ENCODE peak calls at places on chromosome 9, in eight cellular contexts. A is suprapubic skin, J is body of pancreas, N is IMR-90, V is heart left ventricle, H is HepG2, O is spleen, W is ovary. T is an unnamed sample.

GRCh38 chr9:85541876-85542275 is 199.9 kb downstream of the AGTPBP1 start:
- DNase-seq in N (no peak), W (no peak), O (no peak), J (no peak), V (no peak), H (no peak), A (no peak), T (no peak)

GRCh38 chr9:134040831-134041648 is 15.8 kb downstream of the BRD3OS start:
- DNase-seq in J (no peak), A (no peak), W (no peak), V (peak; percentile 23), H (no peak), N (no peak), O (no peak), T (peak; percentile 25)

GRCh38 chr9:90983394-90983793 is 181.8 kb downstream of the SYK start:
- DNase-seq in V (no peak), W (no peak), H (no peak), J (no peak), O (no peak), N (no peak), A (no peak), T (no peak)

GRCh38 chr9:4936823-4937222 is 48.2 kb upstream of the JAK2 start:
- DNase-seq in O (no peak), H (no peak), V (no peak), N (no peak), A (no peak), J (no peak), W (no peak), T (no peak)

GRCh38 chr9:113973963-113974413 is 97.9 kb downstream of the ZNF618 start:
- DNase-seq in O (peak; percentile 50), N (peak; percentile 25), J (no peak), A (no peak), H (no peak), V (no peak), W (no peak), T (no peak)

GRCh38 chr9:109880276-109881169 is 100.5 kb downstream of the PALM2AKAP2 start:
- DNase-seq in A (no peak), J (no peak), W (no peak), H (peak; percentile 7), O (no peak), V (no peak), N (peak; percentile 41), T (no peak)

GRCh38 chr9:105841562-105841961 is 147.2 kb downstream of the TMEM38B start:
- DNase-seq in N (no peak), A (no peak), H (no peak), V (no peak), W (no peak), O (no peak), J (no peak), T (no peak)

GRCh38 chr9:12748016-12748415 is 26.8 kb upstream of the LURAP1L start:
- DNase-seq in A (no peak), J (no peak), N (peak; percentile 84), W (no peak), V (no peak), H (no peak), O (no peak), T (no peak)

GRCh38 chr9:101536351-101536750 is 2.7 kb downstream of the RNF20 start:
- DNase-seq in V (no peak), N (peak; percentile 48), J (no peak), W (no peak), A (no peak), H (no peak), O (no peak), T (no peak)

GRCh38 chr9:99851028-99851822 is 29.5 kb downstream of the NR4A3 start:
- DNase-seq in J (no peak), H (no peak), V (no peak), A (no peak), O (no peak), N (no peak), W (no peak), T (no peak)

GRCh38 chr9:134325096-134325812 is 1.0 kb upstream of the RXRA start:
- DNase-seq in N (peak; percentile 49), W (peak; percentile 62), J (peak; percentile 62), A (peak; percentile 87), O (peak; percentile 89), H (no peak), V (peak; percentile 57), T (peak; percentile 90)

GRCh38 chr9:87910821-87911220 is 6.9 kb upstream of the SPATA31C1 start:
- DNase-seq in N (no peak), O (no peak), V (no peak), H (no peak), W (no peak), A (no peak), J (no peak), T (no peak)

GRCh38 chr9:17986595-17986994 is 407.7 kb downstream of the SH3GL2 start:
- DNase-seq in A (no peak), N (no peak), J (no peak), H (no peak), W (no peak), O (no peak), V (no peak), T (no peak)

GRCh38 chr9:122133984-122134535 is 25.5 kb downstream of the NDUFA8 start:
- DNase-seq in N (no peak), J (no peak), A (no peak), O (no peak), V (no peak), H (no peak), W (no peak), T (no peak)

GRCh38 chr9:137445275-137445807 is 4.2 kb upstream of the ENTPD8 start:
- DNase-seq in J (peak; percentile 85), N (peak; percentile 76), W (peak; percentile 66), H (peak; percentile 57), A (peak; percentile 92), O (peak; percentile 91), V (peak; percentile 74), T (peak; percentile 69)

GRCh38 chr9:37678789-37679273 is 28.1 kb downstream of the FRMPD1 start:
- DNase-seq in O (no peak), J (no peak), H (peak; percentile 6), N (no peak), V (peak; percentile 31), W (no peak), A (no peak), T (no peak)
- H3K27me3 ChIP-seq in O (no peaks in the 10 kb centered on the region), J (no peaks in the 10 kb centered on the region), H (peaks cover 57% of the 10 kb centered on the region), N (peaks cover 50% of the 10 kb centered on the region), V (no peaks in the 10 kb centered on the region), W (no peaks in the 10 kb centered on the region), A (peaks cover 9% of the 10 kb centered on the region), T (no peaks in the 10 kb centered on the region)

DNA sequence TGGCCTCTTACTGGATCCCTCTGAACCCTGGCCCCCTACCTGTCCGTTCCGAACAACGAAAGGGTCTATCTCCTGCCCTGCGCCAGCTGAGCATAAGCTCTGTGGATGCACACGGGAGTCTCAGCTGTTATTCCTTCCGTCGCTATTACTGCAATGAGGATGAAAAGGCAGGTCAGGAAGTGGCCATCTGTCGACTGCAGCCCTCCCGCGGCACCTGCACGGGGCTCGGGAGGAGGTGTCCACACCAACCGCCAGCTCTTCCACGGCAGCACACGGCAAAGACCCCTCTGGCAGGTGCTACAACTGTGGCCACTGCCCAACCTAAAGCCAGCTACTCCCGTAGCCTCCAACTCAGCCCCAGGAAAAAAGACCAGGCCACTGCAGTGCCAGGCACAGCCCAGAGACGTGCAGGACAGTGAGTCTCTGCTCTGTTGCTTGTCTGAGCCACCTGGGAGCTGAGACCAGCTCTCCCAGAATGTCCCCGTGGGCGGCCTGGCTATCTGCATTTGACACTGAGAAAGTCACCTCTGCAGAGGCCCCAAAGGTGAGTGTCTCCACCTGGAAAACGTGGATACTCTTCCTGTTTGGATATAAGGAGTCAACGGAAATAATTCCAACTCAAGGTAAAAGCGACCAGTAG is 19.1 kb downstream of the CAMSAP1 start:
- DNase-seq in O (peak; percentile 47), W (no peak), N (no peak), A (no peak), V (no peak), J (no peak), H (no peak), T (no peak)
- H3K4me1 ChIP-seq in O (peaks cover 22% of the 10 kb centered on the region), W (peaks cover 31% of the 10 kb centered on the region), N (peaks cover 33% of the 10 kb centered on the region), A (peaks cover 69% of the 10 kb centered on the region), V (peaks cover 15% of the 10 kb centered on the region), J (peaks cover 42% of the 10 kb centered on the region), H (peaks cover 16% of the 10 kb centered on the region), T (no peaks in the 10 kb centered on the region)

DNA sequence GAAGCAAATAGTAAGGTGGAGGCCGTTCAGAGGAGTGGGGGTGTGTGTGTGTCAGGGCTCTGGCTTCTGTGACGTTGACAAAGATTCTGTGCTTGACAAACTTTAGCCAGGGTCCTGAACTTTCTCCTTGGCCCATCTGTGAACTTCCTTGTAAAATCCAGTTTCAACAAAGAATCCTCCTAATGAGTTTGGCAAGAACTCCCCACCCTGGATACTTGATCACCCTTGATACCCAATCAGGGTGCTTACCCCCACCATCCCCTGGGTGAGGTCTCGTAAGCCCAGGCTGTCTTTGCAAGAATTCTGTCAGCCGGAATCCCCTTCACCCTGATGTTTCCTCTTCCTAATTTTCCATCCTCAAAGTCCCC is 3.0 kb upstream of the CARD19 start:
- DNase-seq in A (peak; percentile 52), W (peak; percentile 18), N (no peak), J (peak; percentile 8), V (no peak), O (peak; percentile 28), H (no peak), T (peak; percentile 6)
- TF ChIP-seq POLR2A in A (no peak), W (no peak), N (no peak), J (no peak), V (no peak), O (no peak), H (no peak), T (no peak)

GRCh38 chr9:127089639-127090081 is 32.8 kb downstream of the ANGPTL2 start:
- DNase-seq in O (no peak), W (no peak), N (no peak), H (no peak), A (peak; percentile 60), J (no peak), V (no peak), T (no peak)

GRCh38 chr9:127091526-127091925 is 30.9 kb downstream of the ANGPTL2 start:
- DNase-seq in O (no peak), A (no peak), J (no peak), V (no peak), N (no peak), W (no peak), H (no peak), T (no peak)

GRCh38 chr9:127088724-127089615 is 33.5 kb downstream of the ANGPTL2 start:
- DNase-seq in A (peak; percentile 46), W (no peak), V (no peak), O (no peak), N (no peak), H (no peak), J (no peak), T (no peak)

GRCh38 chr9:127092041-127092608 is 30.3 kb downstream of the ANGPTL2 start:
- DNase-seq in W (no peak), J (no peak), H (no peak), O (no peak), V (no peak), A (peak; percentile 44), N (no peak), T (no peak)

DNA sequence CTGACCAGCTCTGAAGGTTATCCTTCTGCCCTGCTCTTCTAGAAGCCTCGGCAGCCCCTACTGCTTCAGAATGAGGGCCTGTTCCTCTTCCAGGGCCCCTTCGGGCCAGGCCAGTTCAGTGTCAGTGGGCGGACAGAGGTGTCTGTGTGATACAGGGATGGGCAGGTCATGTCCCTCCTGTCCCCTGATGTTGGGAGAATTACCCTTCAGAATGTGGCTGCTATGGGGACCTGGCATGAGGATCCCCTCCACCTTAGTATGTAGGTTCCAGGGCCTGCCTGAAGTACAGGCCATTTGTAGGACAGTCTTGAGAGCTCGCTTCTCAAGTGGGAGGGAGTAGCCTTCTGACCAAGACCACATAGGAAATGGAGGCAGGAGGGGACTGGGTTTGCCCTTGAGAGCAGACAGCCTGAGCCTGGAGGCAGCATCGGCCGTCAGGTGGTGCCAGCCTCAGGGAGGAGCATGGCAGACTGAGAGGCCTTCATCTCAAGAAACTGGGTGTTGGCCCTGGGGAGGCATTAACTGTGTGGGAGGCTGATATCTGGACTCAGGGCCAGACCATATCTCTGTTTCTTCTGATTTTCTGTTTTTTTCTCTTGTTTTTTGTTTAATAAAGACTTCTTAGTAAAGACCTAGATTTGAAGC is 32.0 kb downstream of the ANGPTL2 start:
- DNase-seq in H (no peak), N (no peak), V (no peak), J (no peak), O (no peak), A (peak; percentile 44), W (peak; percentile 39), T (no peak)
- H3K27me3 ChIP-seq in H (no peaks in the 10 kb centered on the region), N (no peaks in the 10 kb centered on the region), V (no peaks in the 10 kb centered on the region), J (no peaks in the 10 kb centered on the region), O (no peaks in the 10 kb centered on the region), A (no peaks in the 10 kb centered on the region), W (no peaks in the 10 kb centered on the region), T (no peaks in the 10 kb centered on the region)